ENCODE peak calls at places on chromosome 10, in six cellular contexts. One of them, this sample, is unnamed.

GRCh38 chr10:22674215-22674930 is 40.0 kb downstream of the PIP4K2A start:
- DNase-seq in HEK293T: no peak
- DNase-seq in WTC11: no peak
- DNase-seq in H1: no peak
- DNase-seq in HCT116: no peak
- DNase-seq in K562: no peak
- DNase-seq in this sample: no peak

GRCh38 chr10:70974351-70974901 is 86.1 kb upstream of the PCBD1 start:
- DNase-seq in HEK293T: no peak
- DNase-seq in WTC11: no peak
- DNase-seq in H1: no peak
- DNase-seq in HCT116: no peak
- DNase-seq in K562: peak
- DNase-seq in this sample: no peak

GRCh38 chr10:33333260-33334169 is 952 bp downstream of the NRP1 start:
- DNase-seq in HEK293T: no peak
- DNase-seq in WTC11: no peak
- DNase-seq in H1: no peak
- DNase-seq in HCT116: no peak
- DNase-seq in K562: no peak
- DNase-seq in this sample: no peak

GRCh38 chr10:110502851-110503301 is 5.2 kb downstream of the DUSP5 start:
- DNase-seq in HEK293T: no peak
- DNase-seq in WTC11: no peak
- DNase-seq in H1: no peak
- DNase-seq in HCT116: no peak
- DNase-seq in K562: no peak
- DNase-seq in this sample: peak

GRCh38 chr10:52050429-52051047 is 263.5 kb upstream of the DKK1 start:
- DNase-seq in HEK293T: no peak
- DNase-seq in WTC11: no peak
- DNase-seq in H1: no peak
- DNase-seq in HCT116: no peak
- DNase-seq in K562: no peak
- DNase-seq in this sample: no peak

GRCh38 chr10:83871486-83872081 is 267.7 kb upstream of the GHITM start:
- DNase-seq in HEK293T: peak
- DNase-seq in WTC11: peak
- DNase-seq in H1: peak
- DNase-seq in HCT116: peak
- DNase-seq in K562: peak
- DNase-seq in this sample: peak

GRCh38 chr10:34413920-34414319 is 401.2 kb downstream of the PARD3 start:
- DNase-seq in HEK293T: no peak
- DNase-seq in WTC11: no peak
- DNase-seq in H1: no peak
- DNase-seq in HCT116: no peak
- DNase-seq in K562: no peak
- DNase-seq in this sample: no peak

GRCh38 chr10:65518379-65518778 is 1407.5 kb upstream of the LRRTM3 start:
- DNase-seq in HEK293T: no peak
- DNase-seq in WTC11: no peak
- DNase-seq in H1: no peak
- DNase-seq in HCT116: peak
- DNase-seq in K562: no peak
- DNase-seq in this sample: no peak

GRCh38 chr10:46234431-46235060 is 52.3 kb upstream of the ANTXRL start:
- DNase-seq in HEK293T: no peak
- DNase-seq in WTC11: no peak
- DNase-seq in H1: no peak
- DNase-seq in HCT116: no peak
- DNase-seq in K562: no peak
- DNase-seq in this sample: no peak

GRCh38 chr10:73793456-73793855 is 8.1 kb downstream of the ZSWIM8 start:
- DNase-seq in HEK293T: no peak
- DNase-seq in WTC11: no peak
- DNase-seq in H1: no peak
- DNase-seq in HCT116: no peak
- DNase-seq in K562: no peak
- DNase-seq in this sample: no peak

GRCh38 chr10:120819366-120819765 is 31.8 kb upstream of the WDR11 start:
- DNase-seq in HEK293T: no peak
- DNase-seq in WTC11: no peak
- DNase-seq in H1: no peak
- DNase-seq in HCT116: no peak
- DNase-seq in K562: no peak
- DNase-seq in this sample: no peak

GRCh38 chr10:103752680-103753248 is 102.6 kb downstream of the SH3PXD2A start:
- DNase-seq in HEK293T: no peak
- DNase-seq in WTC11: peak
- DNase-seq in H1: no peak
- DNase-seq in HCT116: no peak
- DNase-seq in K562: peak
- DNase-seq in this sample: no peak

DNA sequence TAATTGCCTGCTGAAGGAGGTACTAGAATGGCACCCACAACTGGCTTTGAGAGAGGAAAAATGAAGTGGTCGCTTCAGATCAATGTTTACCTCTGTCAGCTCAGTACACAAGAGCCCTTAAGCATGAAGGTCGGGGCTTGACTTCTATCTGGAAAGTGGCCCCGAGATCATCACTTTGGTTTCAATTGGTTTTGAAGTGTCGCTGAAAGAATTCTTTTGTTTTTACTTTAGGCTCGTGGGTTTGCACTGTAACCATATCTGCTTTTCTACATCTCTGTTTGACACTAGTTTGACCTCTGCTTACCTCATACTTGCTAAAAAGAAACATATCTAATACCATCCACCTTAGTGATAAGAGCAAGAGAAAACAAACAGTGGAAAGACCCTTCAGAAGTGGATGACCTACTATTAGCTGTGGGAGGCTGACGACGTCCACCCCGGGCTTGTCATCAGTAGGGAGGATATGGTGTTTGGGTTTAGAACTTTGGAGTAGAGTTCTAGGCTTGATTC is 361.8 kb downstream of the GATA3 start:
- DNase-seq in HEK293T: no peak
- DNase-seq in WTC11: no peak
- DNase-seq in H1: no peak
- DNase-seq in HCT116: no peak
- DNase-seq in K562: no peak
- DNase-seq in this sample: no peak
- TF ChIP-seq SP1 in HEK293T: no peak
- TF ChIP-seq SP1 in WTC11: no peak
- TF ChIP-seq SP1 in H1: no peak
- TF ChIP-seq SP1 in HCT116: no peak
- TF ChIP-seq SP1 in K562: no peak
- TF ChIP-seq SP1 in this sample: no peak

GRCh38 chr10:124717911-124718734 is 26.1 kb downstream of the FAM53B start:
- DNase-seq in HEK293T: no peak
- DNase-seq in WTC11: no peak
- DNase-seq in H1: no peak
- DNase-seq in HCT116: no peak
- DNase-seq in K562: peak
- DNase-seq in this sample: peak
- TF ChIP-seq SP1 in HEK293T: no peak
- TF ChIP-seq SP1 in WTC11: no peak
- TF ChIP-seq SP1 in H1: no peak
- TF ChIP-seq SP1 in HCT116: no peak
- TF ChIP-seq SP1 in K562: peak
- TF ChIP-seq SP1 in this sample: no peak

GRCh38 chr10:79106651-79107050 is 37.9 kb downstream of the ZMIZ1 start:
- DNase-seq in HEK293T: no peak
- DNase-seq in WTC11: no peak
- DNase-seq in H1: no peak
- DNase-seq in HCT116: no peak
- DNase-seq in K562: no peak
- DNase-seq in this sample: no peak
- TF ChIP-seq SP1 in HEK293T: no peak
- TF ChIP-seq SP1 in WTC11: no peak
- TF ChIP-seq SP1 in H1: no peak
- TF ChIP-seq SP1 in HCT116: no peak
- TF ChIP-seq SP1 in K562: no peak
- TF ChIP-seq SP1 in this sample: no peak

GRCh38 chr10:62047240-62047897 is 145.9 kb downstream of the ARID5B start:
- DNase-seq in HEK293T: no peak
- DNase-seq in WTC11: no peak
- DNase-seq in H1: no peak
- DNase-seq in HCT116: no peak
- DNase-seq in K562: no peak
- DNase-seq in this sample: no peak

GRCh38 chr10:62045765-62046521 is 144.4 kb downstream of the ARID5B start:
- DNase-seq in HEK293T: no peak
- DNase-seq in WTC11: no peak
- DNase-seq in H1: no peak
- DNase-seq in HCT116: no peak
- DNase-seq in K562: no peak
- DNase-seq in this sample: no peak

GRCh38 chr10:62048473-62048872 is 147.0 kb downstream of the ARID5B start:
- DNase-seq in HEK293T: no peak
- DNase-seq in WTC11: no peak
- DNase-seq in H1: no peak
- DNase-seq in HCT116: no peak
- DNase-seq in K562: no peak
- DNase-seq in this sample: no peak

GRCh38 chr10:62047960-62048383 is 146.5 kb downstream of the ARID5B start:
- DNase-seq in HEK293T: no peak
- DNase-seq in WTC11: no peak
- DNase-seq in H1: no peak
- DNase-seq in HCT116: no peak
- DNase-seq in K562: no peak
- DNase-seq in this sample: no peak

GRCh38 chr10:62046522-62047239 is 145.2 kb downstream of the ARID5B start:
- DNase-seq in HEK293T: no peak
- DNase-seq in WTC11: no peak
- DNase-seq in H1: no peak
- DNase-seq in HCT116: no peak
- DNase-seq in K562: no peak
- DNase-seq in this sample: peak
- TF ChIP-seq SP1 in HEK293T: no peak
- TF ChIP-seq SP1 in WTC11: no peak
- TF ChIP-seq SP1 in H1: no peak
- TF ChIP-seq SP1 in HCT116: no peak
- TF ChIP-seq SP1 in K562: no peak
- TF ChIP-seq SP1 in this sample: no peak

GRCh38 chr10:131650771-131651673 is 249.8 kb upstream of the PPP2R2D start:
- DNase-seq in HEK293T: no peak
- DNase-seq in WTC11: no peak
- DNase-seq in H1: no peak
- DNase-seq in HCT116: no peak
- DNase-seq in K562: no peak
- DNase-seq in this sample: no peak
- TF ChIP-seq SP1 in HEK293T: no peak
- TF ChIP-seq SP1 in WTC11: no peak
- TF ChIP-seq SP1 in H1: no peak
- TF ChIP-seq SP1 in HCT116: no peak
- TF ChIP-seq SP1 in K562: no peak
- TF ChIP-seq SP1 in this sample: no peak

DNA sequence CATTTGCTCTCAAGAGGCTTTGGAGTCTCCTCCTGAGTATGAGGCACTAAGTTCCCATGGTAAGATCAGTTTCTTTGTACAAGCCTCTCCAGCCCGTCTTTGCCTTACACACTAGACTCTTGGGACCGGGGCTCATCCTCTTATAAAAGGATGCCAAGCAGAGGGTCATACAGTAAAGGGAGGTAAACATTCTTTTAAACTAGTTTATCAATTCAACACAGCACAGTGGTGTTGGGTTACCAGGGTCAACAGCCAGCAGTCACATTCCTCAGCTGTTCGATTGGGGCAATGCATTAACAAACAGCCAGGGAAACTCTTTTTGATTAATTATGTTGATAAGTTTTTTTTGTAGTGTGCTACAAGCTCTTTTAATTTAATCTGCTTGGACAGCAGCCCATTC is 37.8 kb downstream of the HHEX start:
- DNase-seq in HEK293T: no peak
- DNase-seq in WTC11: no peak
- DNase-seq in H1: no peak
- DNase-seq in HCT116: no peak
- DNase-seq in K562: no peak
- DNase-seq in this sample: no peak
- TF ChIP-seq SP1 in HEK293T: no peak
- TF ChIP-seq SP1 in WTC11: no peak
- TF ChIP-seq SP1 in H1: no peak
- TF ChIP-seq SP1 in HCT116: no peak
- TF ChIP-seq SP1 in K562: no peak
- TF ChIP-seq SP1 in this sample: no peak

This sample was measured in GM12878.